ENCODE peak calls at places on chromosomes 3 and 15, in six cellular contexts. J is Jurkat, Clone E6-1; C is neural progenitor cell; O is CD8-positive, alpha-beta T cell; Z is lung; X is mucosa of descending colon. A is an unnamed sample.

GRCh38 chr15:69555080-69555479 is 102.5 kb downstream of the RPLP1 start:
- DNase-seq in J (no peak), C (no peak), O (no peak), Z (no peak), X (no peak), A (no peak)

GRCh38 chr3:138332472-138333073 is 2.9 kb upstream of the NME9 start:
- DNase-seq in J (peak; percentile 29), C (peak; percentile 25), O (no peak), Z (no peak), X (no peak), A (no peak)

GRCh38 chr3:23019596-23020300 is 183.4 kb upstream of the UBE2E2 start:
- DNase-seq in J (no peak), C (no peak), O (no peak), Z (no peak), X (no peak), A (no peak)

GRCh38 chr3:127805026-127805753 is 17.1 kb downstream of the MGLL start:
- DNase-seq in J (no peak), C (no peak), O (no peak), Z (no peak), X (no peak), A (no peak)

GRCh38 chr3:171190668-171191067 is 164.1 kb upstream of the SLC2A2 start:
- DNase-seq in J (no peak), C (no peak), O (no peak), Z (no peak), X (no peak), A (no peak)

GRCh38 chr3:146325170-146325569 is 74.3 kb upstream of the PLSCR4 start:
- DNase-seq in J (no peak), C (no peak), O (no peak), Z (no peak), X (no peak), A (no peak)

GRCh38 chr15:99102332-99103235 is 2.3 kb upstream of the SYNM start:
- DNase-seq in J (no peak), C (no peak), O (no peak), Z (no peak), X (no peak), A (no peak)

GRCh38 chr15:100032358-100033080 is 299.3 kb upstream of the LYSMD4 start:
- DNase-seq in J (no peak), C (no peak), O (no peak), Z (no peak), X (no peak), A (no peak)

GRCh38 chr15:68644088-68644904 is 65.5 kb downstream of the CORO2B start:
- DNase-seq in J (no peak), C (no peak), O (no peak), Z (no peak), X (no peak), A (no peak)

GRCh38 chr15:25684521-25685215 is 178.5 kb downstream of the ATP10A start:
- DNase-seq in J (no peak), C (no peak), O (no peak), Z (no peak), X (no peak), A (no peak)

GRCh38 chr3:149657458-149657795 is 398 bp downstream of the WWTR1 start:
- DNase-seq in J (no peak), C (peak; percentile 51), O (peak; percentile 13), Z (peak; percentile 44), X (peak; percentile 40), A (no peak)

GRCh38 chr3:127888564-127889107 is 26.4 kb upstream of the KBTBD12 start:
- DNase-seq in J (no peak), C (no peak), O (no peak), Z (no peak), X (no peak), A (no peak)

GRCh38 chr15:53831907-53832793 is 72.7 kb upstream of the WDR72 start:
- DNase-seq in J (no peak), C (no peak), O (no peak), Z (no peak), X (no peak), A (no peak)

GRCh38 chr3:123586966-123587365 is 2.1 kb upstream of the HACD2 start:
- DNase-seq in J (no peak), C (no peak), O (no peak), Z (no peak), X (no peak), A (no peak)

GRCh38 chr15:69973102-69973714 is 124.5 kb downstream of the TLE3 start:
- DNase-seq in J (peak; percentile 53), C (peak; percentile 54), O (no peak), Z (no peak), X (peak; percentile 28), A (no peak)

GRCh38 chr15:31501536-31502157 is 175.0 kb downstream of the KLF13 start:
- DNase-seq in J (no peak), C (no peak), O (no peak), Z (peak; percentile 19), X (no peak), A (no peak)

GRCh38 chr3:98770261-98771039 is 7.3 kb downstream of the ST3GAL6 start:
- DNase-seq in J (no peak), C (no peak), O (no peak), Z (peak; percentile 52), X (peak; percentile 24), A (no peak)

GRCh38 chr3:20405731-20406130 is 219.7 kb upstream of the SGO1 start:
- DNase-seq in J (no peak), C (no peak), O (no peak), Z (no peak), X (no peak), A (no peak)

GRCh38 chr3:29373016-29373690 is 92.3 kb downstream of the RBMS3 start:
- DNase-seq in J (no peak), C (no peak), O (no peak), Z (no peak), X (no peak), A (no peak)

GRCh38 chr3:110628650-110629301 is 442.8 kb upstream of the NECTIN3 start:
- DNase-seq in J (no peak), C (no peak), O (no peak), Z (no peak), X (no peak), A (no peak)

GRCh38 chr3:96959902-96960596 is 145.7 kb downstream of the EPHA6 start:
- DNase-seq in J (no peak), C (no peak), O (no peak), Z (no peak), X (no peak), A (no peak)

GRCh38 chr15:62124176-62124952 is 40.7 kb downstream of the C2CD4B start:
- DNase-seq in J (peak; percentile 77), C (no peak), O (no peak), Z (no peak), X (no peak), A (no peak)

DNA sequence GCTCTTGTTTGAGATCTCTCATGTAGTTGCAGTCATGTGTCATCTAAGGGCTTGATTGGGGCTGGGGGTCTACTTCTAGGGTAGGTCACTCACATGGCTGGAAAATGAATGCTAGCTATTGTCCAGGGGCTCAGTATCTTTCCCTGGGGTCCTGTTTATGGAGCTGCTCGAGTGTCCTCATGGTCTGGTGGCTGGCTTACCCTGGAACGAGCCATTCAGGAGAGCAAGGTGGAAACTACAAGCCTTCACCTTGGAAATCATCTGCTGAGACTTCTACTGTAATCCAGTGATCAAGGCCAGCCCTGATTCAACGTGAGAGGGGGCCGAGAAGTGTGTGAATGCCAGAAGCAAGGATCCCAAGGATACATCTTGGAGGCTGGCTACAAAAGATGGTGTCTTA is 16.2 kb upstream of the RHCG start:
- DNase-seq in J (no peak), C (no peak), O (no peak), Z (no peak), X (no peak), A (no peak)
- H3K4me3 ChIP-seq in J (no peak overlapping the region), C (no peak overlapping the region), O (no peak overlapping the region), Z (no peak overlapping the region), X (no peak overlapping the region), A (no peak overlapping the region)

DNA sequence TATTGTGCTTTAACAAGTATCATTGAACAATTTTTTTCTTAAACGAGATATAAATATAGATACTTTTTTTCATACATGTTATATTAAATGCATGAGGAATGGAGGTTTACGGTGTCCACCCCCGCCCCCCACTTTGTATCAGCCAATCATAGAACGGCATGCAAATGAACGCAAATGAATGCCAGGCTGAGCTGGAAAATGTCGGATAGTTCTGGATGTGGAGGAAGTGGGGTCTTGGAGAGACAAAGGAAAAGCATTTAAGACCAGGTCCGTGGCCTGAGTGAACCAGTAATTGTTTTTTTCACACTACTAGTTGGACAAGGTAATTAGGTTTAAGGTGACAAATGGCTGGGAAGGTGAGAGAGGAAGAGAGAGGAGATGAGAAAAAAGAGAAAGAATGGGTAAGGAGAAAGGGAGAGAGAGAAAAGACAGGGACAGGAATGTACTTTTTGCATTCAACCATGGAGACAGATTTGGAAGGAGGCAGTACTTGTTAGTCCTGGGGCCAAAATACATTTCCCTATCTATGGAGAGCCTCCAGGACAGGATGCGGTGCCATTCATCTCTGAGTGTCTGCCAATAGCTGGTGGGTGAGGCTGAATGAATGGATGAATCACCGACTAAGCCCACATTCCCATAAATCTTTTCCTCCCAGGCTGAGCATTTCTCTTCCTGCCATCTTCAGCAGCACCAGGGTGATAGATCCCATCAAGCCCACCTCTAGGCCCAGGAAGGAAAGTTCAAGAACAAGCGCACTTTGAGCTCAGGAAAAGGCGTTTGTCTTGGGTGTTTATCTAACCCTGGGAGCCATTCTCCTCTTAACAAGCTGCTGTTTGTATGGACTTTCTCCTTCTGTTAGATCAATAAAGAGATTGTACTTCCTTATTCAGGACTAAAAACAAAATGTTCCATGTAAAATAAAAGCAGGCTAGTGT is 1.4 kb upstream of the RAD18 start:
- DNase-seq in J (no peak), C (no peak), O (no peak), Z (no peak), X (peak; percentile 83), A (no peak)
- H3K4me3 ChIP-seq in J (no peak overlapping the region), C (no peak overlapping the region), O (no peak overlapping the region), Z (no peak overlapping the region), X (no peak overlapping the region), A (no peak overlapping the region)

GRCh38 chr3:58004972-58005371 is 3.2 kb upstream of the FLNB start:
- DNase-seq in J (no peak), C (no peak), O (no peak), Z (no peak), X (no peak), A (no peak)

GRCh38 chr3:58008140-58009025 is at the start of gene FLNB:
- DNase-seq in J (no peak), C (peak; percentile 91), O (peak; percentile 80), Z (peak; percentile 71), X (peak; percentile 84), A (no peak)

GRCh38 chr3:58003093-58003492 is 5.1 kb upstream of the FLNB start:
- DNase-seq in J (no peak), C (no peak), O (no peak), Z (no peak), X (no peak), A (no peak)

GRCh38 chr3:58006661-58007060 is 1.6 kb upstream of the FLNB start:
- DNase-seq in J (no peak), C (no peak), O (no peak), Z (no peak), X (no peak), A (no peak)

DNA sequence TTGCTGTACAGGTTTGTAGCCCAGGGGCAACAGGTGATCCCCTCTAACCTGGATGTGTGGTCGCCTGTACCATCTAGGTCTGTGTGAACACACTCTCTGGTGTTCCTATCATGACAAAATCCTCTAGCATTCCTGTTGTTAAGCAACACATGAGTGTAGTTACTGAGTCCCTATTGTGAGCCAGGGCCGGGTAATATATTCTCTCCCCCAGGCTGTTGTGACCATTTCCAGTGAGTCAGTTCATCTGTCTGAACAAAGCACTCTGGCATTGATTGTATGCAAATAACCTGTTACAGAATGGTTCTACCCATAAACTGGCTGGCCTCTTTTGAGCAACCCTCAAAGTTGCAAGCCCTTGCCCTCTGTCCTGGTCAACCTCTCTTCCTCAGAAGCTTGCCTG is 2.6 kb upstream of the FLNB start:
- DNase-seq in J (no peak), C (no peak), O (no peak), Z (no peak), X (no peak), A (no peak)
- H3K4me3 ChIP-seq in J (no peak overlapping the region), C (no peak overlapping the region), O (no peak overlapping the region), Z (no peak overlapping the region), X (no peak overlapping the region), A (no peak overlapping the region)

GRCh38 chr3:57689367-57690053 is 3.4 kb downstream of the DENND6A start:
- DNase-seq in J (no peak), C (peak; percentile 63), O (no peak), Z (no peak), X (no peak), A (no peak)
- H3K4me3 ChIP-seq in J (no peak overlapping the region), C (no peak overlapping the region), O (no peak overlapping the region), Z (no peak overlapping the region), X (no peak overlapping the region), A (no peak overlapping the region)

A was measured in GM12864.